ENCODE peak calls at places on chromosome 7, in five cellular contexts. One of them, this sample, is unnamed.
A peak's percentile ranks its signal among the peaks of the same experiment; 100 is the strongest.

GRCh38 chr7:30142710-30143109 is 7.9 kb downstream of the MTURN start:
- DNase-seq in AG10803: peak; percentile 80
- DNase-seq in CD4-positive, alpha-beta T cell: no peak
- DNase-seq in hepatocyte: peak; percentile 44
- DNase-seq in spleen: no peak
- DNase-seq in this sample: peak; percentile 79

GRCh38 chr7:16171928-16172327 is 249.4 kb downstream of the CRPPA start:
- DNase-seq in AG10803: no peak
- DNase-seq in CD4-positive, alpha-beta T cell: no peak
- DNase-seq in hepatocyte: no peak
- DNase-seq in spleen: no peak
- DNase-seq in this sample: no peak

GRCh38 chr7:31051598-31052503 is at the start of gene ADCYAP1R1:
- DNase-seq in AG10803: no peak
- DNase-seq in CD4-positive, alpha-beta T cell: no peak
- DNase-seq in hepatocyte: peak; percentile 39
- DNase-seq in spleen: no peak
- DNase-seq in this sample: no peak

GRCh38 chr7:152856351-152856750 is 96.8 kb downstream of the ACTR3B start:
- DNase-seq in AG10803: no peak
- DNase-seq in CD4-positive, alpha-beta T cell: no peak
- DNase-seq in hepatocyte: no peak
- DNase-seq in spleen: no peak
- DNase-seq in this sample: no peak

GRCh38 chr7:116211006-116211912 is 920 bp downstream of the TES start:
- DNase-seq in AG10803: peak; percentile 91
- DNase-seq in CD4-positive, alpha-beta T cell: peak; percentile 76
- DNase-seq in hepatocyte: peak; percentile 92
- DNase-seq in spleen: peak; percentile 90
- DNase-seq in this sample: peak; percentile 92

GRCh38 chr7:29812185-29812876 is 6.0 kb downstream of the WIPF3 start:
- DNase-seq in AG10803: no peak
- DNase-seq in CD4-positive, alpha-beta T cell: no peak
- DNase-seq in hepatocyte: no peak
- DNase-seq in spleen: no peak
- DNase-seq in this sample: no peak

GRCh38 chr7:113142385-113143119 is 24.2 kb upstream of the SMIM30 start:
- DNase-seq in AG10803: no peak
- DNase-seq in CD4-positive, alpha-beta T cell: no peak
- DNase-seq in hepatocyte: no peak
- DNase-seq in spleen: no peak
- DNase-seq in this sample: no peak

GRCh38 chr7:5636914-5637313 is 144.5 kb downstream of the RNF216 start:
- DNase-seq in AG10803: peak; percentile 92
- DNase-seq in CD4-positive, alpha-beta T cell: no peak
- DNase-seq in hepatocyte: peak; percentile 74
- DNase-seq in spleen: peak; percentile 74
- DNase-seq in this sample: peak; percentile 95

GRCh38 chr7:40419832-40420231 is 285.0 kb downstream of the SUGCT start:
- DNase-seq in AG10803: no peak
- DNase-seq in CD4-positive, alpha-beta T cell: no peak
- DNase-seq in hepatocyte: no peak
- DNase-seq in spleen: no peak
- DNase-seq in this sample: no peak

This sample was measured in EH.